ENCODE peak calls at places on chromosomes 6 and 20, in seven cellular contexts. Q is RWPE2, I is left ventricle myocardium inferior, L is pancreas, M is astrocyte, E is transverse colon, F is psoas muscle. S is an unnamed sample.
A peak's percentile ranks its signal among the peaks of the same experiment; 100 is the strongest.

GRCh38 chr6:81734500-81735140 is 17.9 kb downstream of the TENT5A start:
- DNase-seq in M (no peak), L (no peak), E (no peak), I (no peak), F (no peak), Q (no peak), S (no peak)

GRCh38 chr6:111837007-111837406 is 36.2 kb downstream of the FYN start:
- DNase-seq in I (no peak), Q (no peak), F (no peak), M (no peak), L (no peak), E (no peak), S (no peak)

GRCh38 chr6:20441236-20441635 is 39.6 kb downstream of the E2F3 start:
- DNase-seq in F (no peak), Q (no peak), M (no peak), L (no peak), E (no peak), I (no peak), S (no peak)

GRCh38 chr6:33372532-33373123 is 19.0 kb upstream of the KIFC1 start:
- DNase-seq in E (no peak), F (no peak), I (no peak), L (no peak), M (no peak), Q (no peak), S (no peak)

GRCh38 chr6:149492798-149493165 is 8.0 kb upstream of the ZC3H12D start:
- DNase-seq in L (no peak), I (no peak), E (no peak), M (no peak), F (no peak), Q (no peak), S (no peak)

GRCh38 chr6:149443411-149444181 is 41.2 kb downstream of the ZC3H12D start:
- DNase-seq in F (no peak), I (no peak), Q (no peak), L (no peak), M (peak; percentile 30), E (no peak), S (no peak)

GRCh38 chr6:145086197-145086596 is 649.1 kb downstream of the EPM2A start:
- DNase-seq in I (no peak), E (no peak), F (no peak), L (no peak), Q (no peak), M (peak; percentile 15), S (no peak)

GRCh38 chr6:34834789-34835518 is 43.1 kb downstream of the BLTP3A start:
- DNase-seq in Q (no peak), E (no peak), M (peak; percentile 11), L (no peak), F (no peak), I (no peak), S (no peak)

GRCh38 chr6:146968041-146968760 is 236.0 kb upstream of the STXBP5 start:
- DNase-seq in F (no peak), E (no peak), I (no peak), M (peak; percentile 77), Q (no peak), L (no peak), S (no peak)

GRCh38 chr20:4956200-4956810 is 45.0 kb downstream of the SLC23A2 start:
- DNase-seq in M (no peak), L (no peak), Q (no peak), E (no peak), I (no peak), F (no peak), S (no peak)

GRCh38 chr6:10522929-10523573 is 1.9 kb downstream of the GCNT2 start:
- DNase-seq in Q (no peak), F (no peak), E (no peak), M (no peak), L (no peak), I (no peak), S (no peak)

GRCh38 chr20:3749689-3750639 is 17.5 kb downstream of the HSPA12B start:
- DNase-seq in L (peak; percentile 68), F (no peak), E (no peak), I (no peak), Q (no peak), M (no peak), S (no peak)

GRCh38 chr6:47759364-47759763 is 22.5 kb upstream of the OPN5 start:
- DNase-seq in I (no peak), F (no peak), E (no peak), Q (no peak), M (peak; percentile 31), L (no peak), S (no peak)

GRCh38 chr6:126180585-126180984 is 159.3 kb upstream of the CENPW start:
- DNase-seq in I (no peak), Q (no peak), E (no peak), L (no peak), F (no peak), M (peak; percentile 98), S (no peak)

GRCh38 chr20:1924910-1925861 is 30.0 kb downstream of the SIRPA start:
- DNase-seq in M (no peak), I (no peak), E (no peak), F (no peak), L (no peak), Q (no peak), S (no peak)

GRCh38 chr6:9927271-9927670 is 487.6 kb downstream of the TFAP2A start:
- DNase-seq in F (no peak), E (no peak), L (no peak), M (no peak), I (no peak), Q (no peak), S (no peak)

GRCh38 chr6:85866373-85866740 is 223.7 kb upstream of the SYNCRIP start:
- DNase-seq in Q (no peak), I (no peak), F (no peak), M (peak; percentile 16), L (no peak), E (no peak), S (no peak)

GRCh38 chr20:51697119-51697826 is 70.9 kb downstream of the ATP9A start:
- DNase-seq in Q (peak; percentile 38), M (peak; percentile 25), I (no peak), L (no peak), E (no peak), F (no peak), S (no peak)

GRCh38 chr6:24430086-24430485 is 27.4 kb downstream of the MRS2 start:
- DNase-seq in I (no peak), E (no peak), Q (no peak), F (no peak), L (no peak), M (no peak), S (no peak)

GRCh38 chr6:158143700-158144099 is 24.4 kb downstream of the SERAC1 start:
- DNase-seq in Q (no peak), I (no peak), F (no peak), L (no peak), M (no peak), E (no peak), S (no peak)

DNA sequence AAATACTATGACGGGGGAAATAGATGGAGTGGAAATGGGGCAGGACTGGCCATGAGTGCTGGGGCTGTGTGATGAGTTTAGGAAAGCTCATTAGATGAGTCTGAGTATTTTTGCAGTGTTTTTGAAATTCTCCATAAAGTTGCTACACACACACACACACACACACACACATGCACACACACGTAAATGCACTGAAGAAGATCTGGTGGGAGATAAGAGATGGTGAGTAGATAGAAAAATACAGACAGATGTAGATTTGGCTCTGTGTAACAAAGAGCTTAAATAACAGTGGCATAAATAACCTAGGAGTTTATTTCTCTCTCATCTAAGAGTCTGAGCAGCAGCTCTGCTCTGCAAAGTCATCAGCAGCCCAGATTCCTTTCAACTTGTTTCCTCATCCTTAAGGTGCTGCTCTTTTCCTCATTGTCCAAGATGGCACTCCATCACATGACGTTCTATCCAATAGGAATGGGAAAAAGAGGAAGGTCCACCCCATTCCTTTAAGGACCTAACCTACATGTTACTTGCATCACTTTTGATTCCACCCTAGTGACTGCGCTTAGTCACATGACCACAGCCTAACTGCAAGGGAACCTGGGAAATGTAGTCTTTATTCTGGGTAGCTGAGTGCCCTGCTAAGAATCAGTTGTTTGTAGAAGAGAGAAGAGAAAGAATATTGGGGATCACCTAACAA is 76.4 kb downstream of the EYA2 start:
- DNase-seq in M (peak; percentile 66), I (no peak), L (no peak), F (no peak), E (no peak), Q (peak; percentile 79), S (no peak)
- H3K4me3 ChIP-seq in M (no peak overlapping the region), I (no peak overlapping the region), L (no peak overlapping the region), F (no peak overlapping the region), E (no peak overlapping the region), Q (no peak overlapping the region), S (no peak overlapping the region)

GRCh38 chr6:73076211-73076610 is 149.1 kb downstream of the KHDC1L start:
- DNase-seq in F (no peak), I (no peak), E (no peak), L (no peak), M (no peak), Q (no peak), S (no peak)
- H3K4me3 ChIP-seq in F (no peak overlapping the region), I (no peak overlapping the region), E (no peak overlapping the region), L (no peak overlapping the region), M (no peak overlapping the region), Q (no peak overlapping the region), S (no peak overlapping the region)

GRCh38 chr6:121653624-121654008 is 218.2 kb downstream of the GJA1 start:
- DNase-seq in M (no peak), Q (no peak), L (no peak), F (peak; percentile 11), E (no peak), I (no peak), S (no peak)
- H3K4me3 ChIP-seq in M (no peak overlapping the region), Q (no peak overlapping the region), L (no peak overlapping the region), F (no peak overlapping the region), E (no peak overlapping the region), I (no peak overlapping the region), S (no peak overlapping the region)

GRCh38 chr6:41428402-41428994 is 93.1 kb downstream of the NCR2 start:
- DNase-seq in L (no peak), Q (no peak), E (peak; percentile 51), F (peak; percentile 33), M (no peak), I (no peak), S (peak; percentile 52)
- H3K4me3 ChIP-seq in L (peak overlapping the region; percentile 73), Q (peak overlapping the region; percentile 35), E (peak overlapping the region; percentile 23), F (peak overlapping the region; percentile 70), M (no peak overlapping the region), I (peak overlapping the region; percentile 67), S (no peak overlapping the region)

DNA sequence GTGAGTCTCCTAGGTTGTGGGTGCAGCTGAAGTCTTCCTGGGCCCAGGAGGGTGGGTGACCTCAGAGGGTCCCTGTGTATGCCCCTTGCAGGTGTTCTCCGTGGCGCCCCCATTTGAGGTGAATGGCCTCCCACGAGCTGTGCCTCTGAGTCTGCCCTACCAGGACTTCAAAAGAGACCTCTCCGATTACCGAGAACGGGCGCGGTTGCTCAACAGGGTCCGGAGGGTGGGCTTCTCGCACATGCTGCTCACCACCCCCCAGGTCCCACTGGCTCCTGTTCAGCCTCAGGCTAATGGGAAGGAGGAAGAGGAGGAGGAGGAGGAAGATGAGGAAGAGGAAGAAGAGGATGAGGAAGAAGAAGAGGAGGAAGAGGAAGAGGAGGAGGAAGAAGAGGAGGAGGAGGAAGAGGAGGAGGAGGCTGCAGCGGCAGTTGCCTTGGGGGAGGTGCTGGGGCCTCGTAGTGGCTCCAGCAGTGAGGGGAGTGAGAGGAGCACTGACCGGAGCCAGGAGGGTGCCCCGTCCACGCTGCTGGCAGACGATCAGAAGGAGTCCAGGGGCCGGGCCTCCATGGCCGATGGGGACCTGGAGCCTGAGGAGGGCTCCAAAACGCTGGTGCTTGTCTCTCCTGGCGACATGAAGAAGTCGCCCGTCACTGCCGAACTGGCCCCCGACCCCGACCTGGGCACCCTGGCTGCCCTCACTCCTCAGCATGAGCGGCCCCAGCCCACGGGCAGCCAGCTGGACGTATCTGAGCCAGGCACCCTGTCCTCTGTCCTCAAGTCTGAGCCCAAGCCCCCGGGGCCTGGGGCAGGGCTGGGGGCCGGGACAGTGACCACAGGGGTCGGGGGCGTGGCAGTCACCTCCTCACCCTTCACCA is 15.2 kb upstream of the SLC22A7 start:
- DNase-seq in M (no peak), Q (no peak), L (no peak), F (no peak), E (no peak), I (no peak), S (no peak)
- H3K4me3 ChIP-seq in M (no peak overlapping the region), Q (no peak overlapping the region), L (no peak overlapping the region), F (no peak overlapping the region), E (no peak overlapping the region), I (no peak overlapping the region), S (no peak overlapping the region)

S was measured in mucosa of descending colon.